ENCODE peak calls at places on chromosomes 13 and 19, in eight cellular contexts. B is tibial nerve, V is uterus, P is ovary, Y is heart left ventricle, N is cardiac muscle cell, G is cardiac fibroblast, H is HepG2. J is an unnamed sample.

GRCh38 chr19:39052243-39052746 is 19.9 kb upstream of the FBXO27 start:
- DNase-seq in V (peak), G (peak), B (peak), Y (peak), P (peak), H (peak), N (peak), J (peak)

GRCh38 chr13:84606616-84607015 is 724.3 kb upstream of the SLITRK1 start:
- DNase-seq in H (no peak), B (no peak), P (no peak), G (no peak), N (no peak), V (no peak), Y (no peak), J (no peak)

GRCh38 chr19:1748115-1748702 is 5.1 kb upstream of the ONECUT3 start:
- DNase-seq in V (no peak), N (no peak), B (no peak), G (no peak), Y (no peak), H (no peak), P (no peak), J (no peak)

GRCh38 chr13:76383671-76384461 is 502.3 kb downstream of the KCTD12 start:
- DNase-seq in N (peak), H (no peak), V (no peak), B (peak), Y (peak), P (no peak), G (peak), J (peak)

GRCh38 chr19:1718382-1719315 is 34.7 kb upstream of the ONECUT3 start:
- DNase-seq in G (no peak), V (no peak), P (no peak), Y (no peak), B (no peak), N (no peak), H (no peak), J (no peak)

GRCh38 chr13:99226493-99226892 is 25.8 kb downstream of the UBAC2 start:
- DNase-seq in P (no peak), H (no peak), Y (no peak), V (no peak), G (no peak), B (no peak), N (no peak), J (no peak)

GRCh38 chr13:75996582-75996981 is 360.5 kb downstream of the LMO7 start:
- DNase-seq in H (no peak), V (no peak), G (no peak), N (no peak), B (no peak), P (no peak), Y (no peak), J (no peak)

GRCh38 chr19:49224856-49225255 is 67.3 kb downstream of the TRPM4 start:
- DNase-seq in Y (no peak), B (no peak), G (peak), N (peak), P (no peak), H (peak), V (no peak), J (peak)

GRCh38 chr13:113209336-113209879 is at the start of gene CUL4A:
- DNase-seq in V (peak), B (peak), N (peak), G (peak), P (peak), H (peak), Y (peak), J (peak)

GRCh38 chr19:16342002-16342715 is 17.5 kb downstream of the KLF2 start:
- DNase-seq in H (no peak), V (no peak), B (no peak), Y (peak), N (no peak), G (no peak), P (peak), J (peak)

GRCh38 chr19:5395996-5396939 is 55.7 kb upstream of the PTPRS start:
- DNase-seq in V (no peak), P (no peak), G (no peak), N (peak), B (no peak), Y (no peak), H (no peak), J (no peak)

GRCh38 chr19:43634516-43634876 is 5.2 kb downstream of the CADM4 start:
- DNase-seq in B (no peak), H (no peak), P (peak), N (no peak), V (no peak), G (no peak), Y (no peak), J (no peak)

GRCh38 chr13:26698392-26699196 is 62.0 kb downstream of the GPR12 start:
- DNase-seq in Y (peak), B (peak), H (peak), V (peak), N (peak), P (peak), G (peak), J (peak)
- H3K4me3 ChIP-seq in Y (no peak), B (no peak), H (peak), V (no peak), N (no peak), P (no peak), G (peak), J (peak)

DNA sequence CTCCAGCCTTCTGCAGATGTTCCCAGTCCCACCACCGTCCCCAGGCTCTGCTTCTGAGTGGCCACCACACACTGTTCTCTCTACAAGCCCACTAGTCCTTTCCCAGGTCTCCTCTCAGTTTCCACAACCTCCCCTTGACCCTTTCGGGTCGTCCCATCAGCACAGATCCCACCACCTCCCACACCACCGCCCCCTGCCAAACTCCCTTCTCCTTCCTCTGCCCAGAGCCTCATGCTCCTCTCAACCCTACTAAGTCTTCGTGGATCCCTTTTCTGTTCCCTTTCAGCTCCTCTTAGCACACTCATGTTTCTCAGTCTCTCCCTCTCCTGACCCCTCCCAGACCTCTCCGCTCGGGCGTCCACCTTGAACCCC is 1.9 kb downstream of the NAPA start:
- DNase-seq in H (no peak), B (no peak), N (no peak), P (no peak), V (no peak), G (no peak), Y (no peak), J (no peak)
- TF ChIP-seq CTCF in H (no peak), B (no peak), N (no peak), P (no peak), V (no peak), G (no peak), Y (no peak), J (no peak)

DNA sequence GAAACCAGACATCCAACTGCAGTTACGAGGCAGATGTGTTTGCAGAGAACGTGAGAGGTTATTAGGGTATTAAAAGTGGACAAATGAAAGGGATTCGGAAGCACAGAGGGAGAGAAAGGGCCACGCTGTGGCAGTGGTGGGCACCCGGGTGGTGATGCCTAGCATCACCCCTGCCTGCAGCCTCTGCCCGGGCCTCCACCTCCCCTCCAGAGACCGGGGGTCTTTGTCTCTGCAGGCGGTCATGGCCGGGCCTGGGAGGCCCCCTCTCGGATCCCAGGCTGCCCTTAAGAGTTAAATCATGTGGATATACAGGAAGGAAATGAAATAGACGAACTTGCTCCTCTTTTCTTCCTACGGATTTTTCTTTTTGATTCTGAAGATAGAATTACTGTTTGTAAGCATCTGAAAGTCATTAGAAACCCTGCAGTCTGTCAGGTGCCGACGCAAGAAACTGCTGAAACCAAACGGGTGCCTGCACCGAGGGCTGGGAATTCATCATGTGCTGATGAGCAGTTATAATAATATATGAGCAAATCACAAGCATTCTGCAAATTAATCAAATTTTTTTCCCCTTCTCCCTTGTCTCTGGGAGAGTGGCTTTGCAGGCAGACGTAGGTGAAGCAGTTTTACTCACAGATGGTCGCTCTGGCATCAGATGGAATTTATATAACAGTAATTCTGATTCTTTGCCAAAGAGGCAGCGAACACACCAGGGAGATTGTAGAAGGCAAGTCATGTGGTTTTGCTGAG is 319.8 kb downstream of the ZNF536 start:
- DNase-seq in B (peak), G (no peak), P (no peak), V (no peak), N (no peak), Y (no peak), H (no peak), J (peak)
- H3K4me3 ChIP-seq in B (peak), G (no peak), P (peak), V (peak), N (no peak), Y (no peak), H (no peak), J (peak)

GRCh38 chr13:43787998-43788397 is 1.2 kb upstream of the ENOX1 start:
- DNase-seq in G (peak), N (no peak), B (peak), P (peak), H (no peak), V (peak), Y (no peak), J (peak)
- TF ChIP-seq CTCF in G (peak), N (peak), B (no peak), P (no peak), H (no peak), V (no peak), Y (no peak), J (peak)

DNA sequence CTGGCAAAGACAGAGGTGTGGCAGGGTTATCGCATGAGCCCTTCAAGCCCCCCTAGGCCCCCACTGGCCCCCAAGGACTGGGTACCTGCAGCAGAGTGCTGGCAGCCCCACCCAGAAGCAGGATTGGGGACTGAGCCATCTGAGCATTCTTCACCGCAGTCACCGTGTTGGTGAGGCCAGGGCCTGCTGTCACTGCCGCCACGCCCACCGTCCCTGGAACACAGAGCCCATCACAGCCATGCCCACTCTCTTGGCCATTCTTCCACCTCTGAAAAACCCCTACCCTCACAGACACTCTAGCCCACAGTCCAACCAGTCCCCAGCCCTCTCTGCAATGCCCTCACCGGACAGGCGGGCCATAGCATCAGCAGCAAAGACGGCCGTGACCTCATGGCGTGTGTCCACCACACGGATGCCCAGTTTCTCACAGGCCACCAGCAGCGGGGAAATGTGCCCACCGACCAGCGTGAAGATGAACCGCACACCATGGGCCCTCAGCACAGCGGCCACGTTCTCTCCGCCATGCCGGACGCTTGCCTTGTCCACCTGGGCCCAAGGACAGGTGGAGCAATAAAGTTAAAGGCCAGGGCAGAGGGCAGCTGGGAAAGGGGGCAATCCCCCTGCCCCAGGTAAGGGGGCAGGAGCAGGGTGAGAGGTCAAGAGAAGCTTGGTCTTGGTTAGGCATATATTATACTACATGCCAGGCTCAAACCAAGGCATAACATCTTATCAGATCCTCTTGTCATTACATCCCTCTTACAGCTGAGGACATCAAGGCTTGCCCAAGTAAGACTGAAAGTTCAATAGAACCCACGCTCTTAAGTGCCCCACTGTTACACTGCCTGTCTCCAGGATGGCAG is 16.1 kb downstream of the SYDE1 start:
- DNase-seq in N (no peak), P (no peak), H (no peak), B (no peak), V (no peak), G (no peak), Y (no peak), J (no peak)
- H3K4me3 ChIP-seq in N (no peak), P (no peak), H (no peak), B (no peak), V (no peak), G (no peak), Y (no peak), J (peak)

DNA sequence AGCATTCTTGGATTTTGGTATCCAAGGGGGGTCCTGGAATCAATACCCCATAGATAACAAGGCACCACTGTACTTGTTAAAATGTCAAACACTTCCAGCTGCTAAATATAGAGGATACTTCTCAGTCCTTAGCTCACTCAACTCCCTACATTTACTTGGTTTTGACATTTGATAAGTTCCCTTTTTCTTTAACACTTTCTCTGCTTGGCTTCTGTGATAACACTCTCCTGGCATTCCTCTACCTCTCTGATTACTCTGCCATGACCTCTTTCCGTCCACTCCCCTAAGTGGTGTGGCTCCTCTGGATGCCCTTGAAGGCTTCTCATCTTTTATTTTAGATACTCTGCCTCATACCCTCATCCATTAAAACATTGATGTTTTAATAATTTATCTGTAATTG is 65.2 kb downstream of the MICU2 start:
- DNase-seq in P (no peak), H (no peak), B (no peak), G (no peak), N (peak), V (no peak), Y (no peak), J (no peak)
- TF ChIP-seq CTCF in P (no peak), H (no peak), B (no peak), G (no peak), N (no peak), V (no peak), Y (no peak), J (no peak)

GRCh38 chr13:73765651-73766384 is 368.4 kb downstream of the KLF12 start:
- DNase-seq in G (peak), B (peak), H (peak), Y (peak), N (peak), P (peak), V (peak), J (no peak)

GRCh38 chr13:73772449-73773186 is 361.6 kb downstream of the KLF12 start:
- DNase-seq in H (no peak), V (no peak), G (no peak), B (no peak), Y (no peak), N (no peak), P (no peak), J (no peak)

GRCh38 chr13:73767747-73768315 is 366.4 kb downstream of the KLF12 start:
- DNase-seq in N (no peak), P (no peak), B (no peak), H (peak), Y (no peak), G (peak), V (no peak), J (no peak)

DNA sequence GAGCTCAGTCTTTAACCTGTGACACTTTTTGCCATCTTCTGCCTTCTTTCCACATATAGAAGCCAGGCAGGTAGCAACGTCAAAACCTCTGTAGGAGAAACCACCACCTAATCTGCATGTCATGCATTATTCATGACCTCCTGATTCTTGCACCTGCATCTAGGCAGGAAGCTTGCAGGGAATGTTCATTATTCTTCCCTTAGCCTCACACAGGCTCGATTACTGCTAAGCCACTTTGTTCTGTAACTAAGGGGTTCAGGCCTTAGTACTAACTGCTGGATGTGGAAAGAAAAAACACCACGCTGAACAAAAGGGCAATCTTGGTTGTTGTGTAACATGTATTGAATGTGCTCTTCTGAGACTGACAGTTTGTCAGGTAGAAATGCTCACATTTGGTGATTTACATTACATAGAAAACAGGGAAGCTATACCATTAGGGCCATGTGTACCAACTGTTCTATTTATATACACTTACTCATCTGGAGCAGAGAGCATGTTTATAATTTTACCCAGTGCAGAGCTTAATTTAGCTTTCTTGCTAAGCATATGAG is 366.9 kb downstream of the KLF12 start:
- DNase-seq in P (no peak), B (no peak), H (peak), G (no peak), Y (no peak), N (no peak), V (no peak), J (peak)
- H3K4me3 ChIP-seq in P (no peak), B (no peak), H (no peak), G (no peak), Y (no peak), N (no peak), V (no peak), J (no peak)

DNA sequence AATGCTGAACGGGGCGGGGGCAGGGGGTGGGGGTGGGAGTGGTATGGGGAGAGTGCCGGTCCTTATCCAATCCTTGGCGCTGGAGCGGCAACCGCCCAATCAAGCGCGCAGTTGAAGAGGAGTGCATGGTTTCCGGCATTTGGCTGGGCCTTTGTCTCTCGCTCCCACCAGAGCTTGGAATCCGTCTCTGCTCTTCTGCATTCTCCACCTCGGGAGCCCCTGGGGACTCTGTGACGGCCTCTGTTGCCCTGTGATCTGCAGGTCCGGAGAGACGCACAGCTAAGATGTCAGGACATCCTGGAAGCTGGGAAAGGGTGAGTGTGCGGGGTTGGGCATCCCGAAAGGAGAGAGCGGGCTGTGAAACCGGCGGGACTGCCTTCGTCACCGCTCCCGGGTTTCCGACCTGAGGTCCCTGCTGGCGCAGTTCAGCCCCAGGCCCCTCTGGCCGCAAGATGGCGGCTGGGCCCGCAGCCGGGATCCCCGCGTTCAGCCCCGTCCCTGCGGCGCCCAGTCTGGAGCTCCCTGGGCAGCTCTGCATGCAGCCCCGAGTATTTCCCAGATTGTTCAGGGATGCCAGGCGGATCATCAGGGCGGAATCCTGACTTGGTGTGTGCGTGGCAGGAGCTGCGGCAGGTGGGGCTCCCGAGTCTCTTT is 53.6 kb upstream of the ZNF254 start:
- DNase-seq in P (peak), Y (peak), V (peak), N (peak), H (peak), B (peak), G (peak), J (peak)
- TF ChIP-seq CTCF in P (no peak), Y (no peak), V (peak), N (peak), H (peak), B (no peak), G (no peak), J (no peak)